ENCODE peak calls at places on chromosomes 4 and X, in four cellular contexts. E is colonic mucosa, G is AG04449, P is G401. D is an unnamed sample.
A peak's percentile ranks its signal among the peaks of the same experiment; 100 is the strongest.

GRCh38 chr4:58456727-58457384 is 1346.7 kb upstream of the IGFBP7 start:
- DNase-seq in P (no peak), G (no peak), E (no peak), D (no peak)

GRCh38 chr4:156620786-156621185 is 350.8 kb downstream of the PDGFC start:
- DNase-seq in P (no peak), E (no peak), G (no peak), D (no peak)

GRCh38 chrX:30488092-30488491 is 89.5 kb downstream of the TASL start:
- DNase-seq in E (no peak), P (no peak), G (no peak), D (no peak)

GRCh38 chr4:40264497-40264896 is 67.7 kb downstream of the RHOH start:
- DNase-seq in P (no peak), G (no peak), E (no peak), D (no peak)

GRCh38 chr4:20109395-20109794 is 142.3 kb upstream of the SLIT2 start:
- DNase-seq in P (no peak), E (no peak), G (no peak), D (no peak)

GRCh38 chr4:72136429-72136828 is 104.6 kb downstream of the NPFFR2 start:
- DNase-seq in E (no peak), G (no peak), P (no peak), D (no peak)

GRCh38 chr4:165308174-165308573 is 19.3 kb upstream of the MSMO1 start:
- DNase-seq in P (no peak), G (no peak), E (no peak), D (no peak)

GRCh38 chr4:141376769-141377168 is 156.1 kb downstream of the ZNF330 start:
- DNase-seq in E (no peak), G (no peak), P (no peak), D (no peak)

GRCh38 chr4:161457311-161457710 is 706.5 kb downstream of the FSTL5 start:
- DNase-seq in G (no peak), P (no peak), E (no peak), D (no peak)

GRCh38 chrX:153410888-153411254 is 401 bp upstream of the ZFP92 start:
- DNase-seq in G (no peak), E (no peak), P (no peak), D (no peak)

GRCh38 chrX:118666521-118666920 is 60.9 kb upstream of the IL13RA1 start:
- DNase-seq in E (no peak), P (no peak), G (no peak), D (no peak)

GRCh38 chr4:128380306-128380705 is 92.7 kb upstream of the PGRMC2 start:
- DNase-seq in P (no peak), E (no peak), G (no peak), D (no peak)

GRCh38 chrX:20438871-20439526 is 172.3 kb upstream of the RPS6KA3 start:
- DNase-seq in G (no peak), E (no peak), P (no peak), D (no peak)

GRCh38 chrX:39936886-39937770 is 160.6 kb downstream of the BCOR start:
- DNase-seq in G (no peak), E (no peak), P (no peak), D (no peak)

GRCh38 chr4:173442223-173442932 is 43.5 kb upstream of the SCRG1 start:
- DNase-seq in P (no peak), E (no peak), G (no peak), D (no peak)

GRCh38 chr4:155900402-155900801 is 3.1 kb upstream of the TDO2 start:
- DNase-seq in E (no peak), G (no peak), P (no peak), D (no peak)

GRCh38 chr4:11073621-11074051 is 355.1 kb downstream of the HS3ST1 start:
- DNase-seq in P (peak; percentile 99), G (no peak), E (peak; percentile 42), D (no peak)

GRCh38 chr4:2874861-2875260 is 31.2 kb downstream of the ADD1 start:
- DNase-seq in G (no peak), E (no peak), P (no peak), D (no peak)